ENCODE peak calls at places on chromosomes 12 and 14, in five cellular contexts. W is mesenchymal stem cell, Q is IMR-90, G is H1, K is trophoblast cell. F is an unnamed sample.
A peak's percentile ranks its signal among the peaks of the same experiment; 100 is the strongest.

GRCh38 chr14:78851189-78851588 is 681.0 kb downstream of the NRXN3 start:
- DNase-seq in W (no peak), G (no peak), K (no peak), Q (no peak), F (no peak)

GRCh38 chr12:93243689-93244513 is 133.8 kb upstream of the NUDT4 start:
- DNase-seq in G (no peak), W (peak; percentile 92), Q (peak; percentile 78), K (peak; percentile 50), F (no peak)

GRCh38 chr12:122988036-122988435 is 7.6 kb downstream of the ARL6IP4 start:
- DNase-seq in Q (no peak), K (no peak), G (no peak), W (no peak), F (no peak)

GRCh38 chr14:79596531-79596930 is 614.8 kb downstream of the DIO2 start:
- DNase-seq in Q (peak; percentile 88), K (no peak), W (peak; percentile 56), G (no peak), F (no peak)

GRCh38 chr12:48882325-48882687 is 16.6 kb upstream of the RND1 start:
- DNase-seq in G (no peak), Q (peak; percentile 66), K (peak; percentile 65), W (peak; percentile 96), F (no peak)

GRCh38 chr12:15621140-15621539 is 168.0 kb downstream of the EPS8 start:
- DNase-seq in Q (no peak), W (peak; percentile 51), G (no peak), K (no peak), F (no peak)

GRCh38 chr12:27762757-27763156 is 17.3 kb upstream of the KLHL42 start:
- DNase-seq in W (no peak), G (no peak), Q (no peak), K (no peak), F (no peak)

GRCh38 chr12:122528992-122529391 is 1.9 kb downstream of the KNTC1 start:
- DNase-seq in W (no peak), G (no peak), K (no peak), Q (no peak), F (no peak)

GRCh38 chr14:43539210-43539609 is 967.9 kb downstream of the FSCB start:
- DNase-seq in G (no peak), Q (peak; percentile 0), W (peak; percentile 64), K (no peak), F (peak; percentile 15)

GRCh38 chr12:107439101-107439738 is 246.4 kb upstream of the PWP1 start:
- DNase-seq in G (no peak), K (no peak), Q (no peak), W (no peak), F (no peak)

GRCh38 chr14:98711453-98711852 is 560.5 kb downstream of the BCL11B start:
- DNase-seq in W (no peak), G (no peak), Q (no peak), K (no peak), F (no peak)

GRCh38 chr14:30440986-30441385 is 118.0 kb upstream of the G2E3 start:
- DNase-seq in K (no peak), Q (no peak), W (no peak), G (no peak), F (no peak)

GRCh38 chr12:79055926-79056674 is 191.5 kb downstream of the SYT1 start:
- DNase-seq in Q (peak; percentile 92), G (no peak), K (no peak), W (peak; percentile 49), F (no peak)

DNA sequence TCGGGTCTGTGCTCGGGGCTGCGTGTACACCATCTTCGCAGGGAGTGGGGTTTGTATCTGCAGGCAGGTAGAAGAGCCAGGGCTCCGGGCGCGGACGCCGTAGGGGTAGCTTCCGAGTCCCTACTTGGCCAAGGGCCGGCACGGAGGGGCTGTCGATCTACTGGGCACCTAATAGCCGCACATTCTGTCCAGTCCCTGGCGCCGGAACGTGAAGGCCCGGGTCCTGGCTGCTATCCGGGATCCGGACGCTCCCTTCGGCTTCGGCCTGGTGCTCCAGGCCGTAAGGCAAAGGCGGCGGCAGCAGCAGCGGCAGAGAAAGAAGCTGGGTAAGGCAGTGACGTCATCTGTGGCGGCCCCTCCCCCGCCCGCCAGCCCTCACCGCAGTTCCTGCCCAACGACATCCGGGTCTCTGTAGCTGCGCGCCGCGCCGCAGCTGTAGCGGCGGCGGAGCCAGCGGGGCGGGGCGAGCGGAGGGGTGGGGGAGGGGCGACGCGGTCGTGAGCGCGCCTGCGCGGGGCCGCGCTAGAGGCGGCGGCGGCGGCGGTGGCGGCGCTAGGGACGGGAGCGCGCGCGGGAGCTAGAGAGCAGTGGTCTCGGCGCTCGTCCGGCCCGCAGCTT is at the start of gene PPM1A:
- DNase-seq in G (peak; percentile 93), K (peak; percentile 97), Q (peak; percentile 95), W (peak; percentile 96), F (peak; percentile 95)
- H4K91ac ChIP-seq in G (peak within 1 kb of the TSS; percentile 94), K (peak within 1 kb of the TSS; percentile 96), Q (peak within 1 kb of the TSS; percentile 77), W (peak within 1 kb of the TSS; percentile 88), F (peak within 1 kb of the TSS; percentile 6)

GRCh38 chr12:108852674-108853073 is 4.7 kb downstream of the SSH1 start:
- DNase-seq in W (peak; percentile 79), K (no peak), Q (peak; percentile 51), G (no peak), F (no peak)
- H3K4me3 ChIP-seq in W (no peak overlapping the region), K (no peak overlapping the region), Q (no peak overlapping the region), G (no peak overlapping the region), F (no peak overlapping the region)

GRCh38 chr12:132190834-132191500 is 46.7 kb downstream of the NOC4L start:
- DNase-seq in Q (no peak), K (no peak), W (no peak), G (no peak), F (no peak)
- H2AFZ ChIP-seq in Q (no peak overlapping the region), K (no peak overlapping the region), W (no peak overlapping the region), G (no peak overlapping the region), F (no peak overlapping the region)

GRCh38 chr12:113246478-113247122 is 25.3 kb downstream of the TPCN1 start:
- DNase-seq in W (no peak), G (peak; percentile 53), Q (peak; percentile 38), K (peak; percentile 24), F (no peak)
- H4K91ac ChIP-seq in W (peak overlapping the region; percentile 95), G (peak overlapping the region; percentile 84), Q (peak overlapping the region; percentile 50), K (peak overlapping the region; percentile 84), F (peak overlapping the region; percentile 73)